ENCODE peak calls at places on chromosomes 16 and 17, in eight cellular contexts. One of them, this sample, is unnamed. For H3K4me1, the result is how much of the 10 kb centered on the place peaks cover.

GRCh38 chr17:49588726-49589555 is 13.3 kb downstream of the NXPH3 start:
- DNase-seq in SJSA1: no peak
- DNase-seq in cardiac muscle cell: no peak
- DNase-seq in tibial nerve: no peak
- DNase-seq in endodermal cell: peak
- DNase-seq in left ventricle myocardium inferior: no peak
- DNase-seq in thyroid gland: no peak
- DNase-seq in heart left ventricle: no peak
- DNase-seq in this sample: no peak

GRCh38 chr17:46811978-46812583 is 6.4 kb downstream of the WNT3 start:
- DNase-seq in left ventricle myocardium inferior: no peak
- DNase-seq in heart left ventricle: no peak
- DNase-seq in SJSA1: no peak
- DNase-seq in endodermal cell: no peak
- DNase-seq in tibial nerve: no peak
- DNase-seq in thyroid gland: no peak
- DNase-seq in cardiac muscle cell: no peak
- DNase-seq in this sample: no peak

GRCh38 chr17:40615295-40615988 is 32.2 kb downstream of the SMARCE1 start:
- DNase-seq in tibial nerve: no peak
- DNase-seq in endodermal cell: peak
- DNase-seq in cardiac muscle cell: peak
- DNase-seq in SJSA1: no peak
- DNase-seq in left ventricle myocardium inferior: no peak
- DNase-seq in heart left ventricle: no peak
- DNase-seq in thyroid gland: peak
- DNase-seq in this sample: peak

GRCh38 chr16:83215417-83216001 is 588.7 kb downstream of the CDH13 start:
- DNase-seq in SJSA1: no peak
- DNase-seq in thyroid gland: no peak
- DNase-seq in endodermal cell: peak
- DNase-seq in heart left ventricle: no peak
- DNase-seq in cardiac muscle cell: peak
- DNase-seq in left ventricle myocardium inferior: no peak
- DNase-seq in tibial nerve: no peak
- DNase-seq in this sample: peak

GRCh38 chr17:12536472-12536871 is 129.2 kb upstream of the MYOCD start:
- DNase-seq in tibial nerve: no peak
- DNase-seq in thyroid gland: no peak
- DNase-seq in heart left ventricle: no peak
- DNase-seq in endodermal cell: no peak
- DNase-seq in SJSA1: no peak
- DNase-seq in left ventricle myocardium inferior: no peak
- DNase-seq in cardiac muscle cell: no peak
- DNase-seq in this sample: no peak

GRCh38 chr17:47816947-47817346 is 4.6 kb downstream of the OSBPL7 start:
- DNase-seq in endodermal cell: no peak
- DNase-seq in thyroid gland: no peak
- DNase-seq in SJSA1: no peak
- DNase-seq in heart left ventricle: peak
- DNase-seq in left ventricle myocardium inferior: no peak
- DNase-seq in cardiac muscle cell: no peak
- DNase-seq in tibial nerve: no peak
- DNase-seq in this sample: no peak

GRCh38 chr16:57700801-57701551 is 6.4 kb downstream of the DRC7 start:
- DNase-seq in cardiac muscle cell: peak
- DNase-seq in SJSA1: no peak
- DNase-seq in thyroid gland: no peak
- DNase-seq in endodermal cell: no peak
- DNase-seq in tibial nerve: no peak
- DNase-seq in left ventricle myocardium inferior: no peak
- DNase-seq in heart left ventricle: no peak
- DNase-seq in this sample: no peak

GRCh38 chr17:60563743-60564142 is 36.2 kb upstream of the PPM1D start:
- DNase-seq in SJSA1: no peak
- DNase-seq in thyroid gland: no peak
- DNase-seq in heart left ventricle: no peak
- DNase-seq in endodermal cell: no peak
- DNase-seq in cardiac muscle cell: no peak
- DNase-seq in tibial nerve: no peak
- DNase-seq in left ventricle myocardium inferior: no peak
- DNase-seq in this sample: no peak

GRCh38 chr16:85735225-85735722 is 15.6 kb downstream of the C16orf74 start:
- DNase-seq in endodermal cell: no peak
- DNase-seq in tibial nerve: no peak
- DNase-seq in thyroid gland: no peak
- DNase-seq in cardiac muscle cell: no peak
- DNase-seq in left ventricle myocardium inferior: no peak
- DNase-seq in heart left ventricle: no peak
- DNase-seq in SJSA1: no peak
- DNase-seq in this sample: peak

GRCh38 chr16:50065624-50066481 is at the start of gene HEATR3:
- DNase-seq in cardiac muscle cell: peak
- DNase-seq in endodermal cell: peak
- DNase-seq in heart left ventricle: peak
- DNase-seq in tibial nerve: peak
- DNase-seq in SJSA1: peak
- DNase-seq in thyroid gland: peak
- DNase-seq in left ventricle myocardium inferior: peak
- DNase-seq in this sample: peak

GRCh38 chr17:78252111-78252634 is 20.7 kb downstream of the TMEM235 start:
- DNase-seq in SJSA1: no peak
- DNase-seq in left ventricle myocardium inferior: no peak
- DNase-seq in endodermal cell: peak
- DNase-seq in tibial nerve: no peak
- DNase-seq in cardiac muscle cell: no peak
- DNase-seq in thyroid gland: no peak
- DNase-seq in heart left ventricle: peak
- DNase-seq in this sample: peak

GRCh38 chr16:4613636-4614570 is 785 bp downstream of the UBALD1 start:
- DNase-seq in thyroid gland: peak
- DNase-seq in left ventricle myocardium inferior: peak
- DNase-seq in tibial nerve: no peak
- DNase-seq in endodermal cell: peak
- DNase-seq in heart left ventricle: no peak
- DNase-seq in cardiac muscle cell: peak
- DNase-seq in SJSA1: no peak
- DNase-seq in this sample: peak

GRCh38 chr16:24819462-24820040 is 26.2 kb upstream of the SLC5A11 start:
- DNase-seq in tibial nerve: no peak
- DNase-seq in heart left ventricle: no peak
- DNase-seq in thyroid gland: peak
- DNase-seq in endodermal cell: no peak
- DNase-seq in left ventricle myocardium inferior: no peak
- DNase-seq in cardiac muscle cell: peak
- DNase-seq in SJSA1: no peak
- DNase-seq in this sample: no peak

GRCh38 chr17:35713069-35713728 is 18.2 kb upstream of the RASL10B start:
- DNase-seq in heart left ventricle: no peak
- DNase-seq in endodermal cell: no peak
- DNase-seq in cardiac muscle cell: peak
- DNase-seq in thyroid gland: no peak
- DNase-seq in SJSA1: no peak
- DNase-seq in left ventricle myocardium inferior: no peak
- DNase-seq in tibial nerve: peak
- DNase-seq in this sample: no peak

GRCh38 chr17:29906969-29907368 is 23.1 kb downstream of the SSH2 start:
- DNase-seq in left ventricle myocardium inferior: no peak
- DNase-seq in endodermal cell: no peak
- DNase-seq in SJSA1: no peak
- DNase-seq in thyroid gland: no peak
- DNase-seq in heart left ventricle: no peak
- DNase-seq in tibial nerve: no peak
- DNase-seq in cardiac muscle cell: no peak
- DNase-seq in this sample: no peak

GRCh38 chr17:75661531-75661930 is 5.4 kb downstream of the RECQL5 start:
- DNase-seq in cardiac muscle cell: no peak
- DNase-seq in thyroid gland: no peak
- DNase-seq in left ventricle myocardium inferior: no peak
- DNase-seq in heart left ventricle: no peak
- DNase-seq in tibial nerve: no peak
- DNase-seq in endodermal cell: no peak
- DNase-seq in SJSA1: no peak
- DNase-seq in this sample: no peak

GRCh38 chr17:57733085-57733484 is 12.0 kb downstream of the CCDC182 start:
- DNase-seq in heart left ventricle: no peak
- DNase-seq in SJSA1: no peak
- DNase-seq in thyroid gland: no peak
- DNase-seq in endodermal cell: no peak
- DNase-seq in tibial nerve: no peak
- DNase-seq in cardiac muscle cell: no peak
- DNase-seq in left ventricle myocardium inferior: no peak
- DNase-seq in this sample: no peak

GRCh38 chr16:54911079-54911478 is 19.6 kb upstream of the IRX5 start:
- DNase-seq in endodermal cell: no peak
- DNase-seq in heart left ventricle: no peak
- DNase-seq in thyroid gland: no peak
- DNase-seq in left ventricle myocardium inferior: no peak
- DNase-seq in SJSA1: no peak
- DNase-seq in cardiac muscle cell: no peak
- DNase-seq in tibial nerve: no peak
- DNase-seq in this sample: no peak

GRCh38 chr16:35210681-35211433 is 1751.4 kb downstream of the TP53TG3F start:
- DNase-seq in heart left ventricle: no peak
- DNase-seq in tibial nerve: no peak
- DNase-seq in left ventricle myocardium inferior: no peak
- DNase-seq in SJSA1: no peak
- DNase-seq in endodermal cell: no peak
- DNase-seq in cardiac muscle cell: no peak
- DNase-seq in thyroid gland: no peak
- DNase-seq in this sample: no peak

DNA sequence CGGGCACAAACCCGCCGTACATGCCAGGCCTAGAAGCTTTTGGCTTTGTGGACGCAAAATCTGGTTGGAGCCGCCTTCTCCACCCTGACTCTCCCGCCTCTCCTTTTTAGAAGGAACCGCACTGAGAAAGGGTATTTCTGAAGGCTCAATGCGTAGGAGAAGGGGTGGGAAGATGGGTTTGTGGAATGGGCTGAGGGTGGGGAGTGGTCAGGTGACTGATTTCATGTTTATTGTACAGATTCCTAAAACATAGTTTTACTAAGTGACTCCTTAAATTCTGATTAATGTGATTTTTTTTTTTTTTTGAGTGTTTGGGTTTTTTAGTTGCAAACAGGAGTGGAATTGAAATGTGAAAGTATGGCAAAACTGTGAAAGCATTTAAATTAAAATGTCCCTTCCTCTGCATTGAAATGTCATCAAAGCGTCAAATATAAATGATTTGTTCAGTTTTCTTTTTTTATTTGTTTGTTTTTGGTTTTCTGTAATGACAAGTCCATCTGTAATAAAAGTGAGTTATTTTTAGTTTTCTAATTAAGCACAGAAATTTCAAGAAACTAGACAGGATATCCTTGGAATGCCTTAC is 1.8 kb upstream of the TOB1 start:
- DNase-seq in left ventricle myocardium inferior: no peak
- DNase-seq in thyroid gland: no peak
- DNase-seq in tibial nerve: no peak
- DNase-seq in endodermal cell: no peak
- DNase-seq in cardiac muscle cell: no peak
- DNase-seq in SJSA1: no peak
- DNase-seq in heart left ventricle: no peak
- DNase-seq in this sample: no peak
- H3K4me1 ChIP-seq in left ventricle myocardium inferior: half or more
- H3K4me1 ChIP-seq in thyroid gland: under half
- H3K4me1 ChIP-seq in tibial nerve: under half
- H3K4me1 ChIP-seq in endodermal cell: under half
- H3K4me1 ChIP-seq in cardiac muscle cell: under half
- H3K4me1 ChIP-seq in SJSA1: under half
- H3K4me1 ChIP-seq in heart left ventricle: under half
- H3K4me1 ChIP-seq in this sample: half or more

DNA sequence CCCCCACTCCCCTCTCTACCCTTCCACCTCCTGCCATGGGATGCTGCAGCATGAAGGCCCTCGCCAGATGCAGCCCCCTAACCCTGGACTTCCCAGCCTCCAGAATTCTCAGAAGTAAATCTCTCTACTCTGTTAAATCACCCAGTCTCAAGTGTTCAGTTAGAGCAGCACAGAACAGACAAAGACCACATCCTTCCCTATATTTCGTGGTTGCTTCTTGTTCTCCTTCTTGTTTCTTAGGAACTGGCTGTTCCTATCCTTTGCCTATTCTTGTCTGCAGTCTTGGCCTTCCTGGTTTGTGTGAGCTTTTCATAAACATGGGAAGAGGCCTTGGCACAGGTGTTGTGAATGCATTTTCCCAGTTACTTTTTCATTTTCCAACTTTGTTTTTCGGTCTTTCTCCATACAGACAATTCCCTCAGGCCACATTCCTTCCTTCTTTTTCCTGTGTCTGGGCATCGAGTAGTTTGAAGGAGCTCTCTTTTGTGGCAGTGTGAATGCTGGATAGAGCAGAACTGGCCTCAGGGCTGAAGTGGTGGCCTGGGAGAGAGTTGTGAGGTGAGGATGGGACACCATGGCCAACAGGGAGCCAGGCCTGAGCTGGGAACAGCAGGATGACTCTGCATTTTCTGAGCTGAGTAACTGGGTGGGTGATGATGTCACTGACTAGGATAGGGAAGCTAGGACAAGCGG is 21.1 kb upstream of the KRT17 start:
- DNase-seq in cardiac muscle cell: peak
- DNase-seq in thyroid gland: no peak
- DNase-seq in SJSA1: peak
- DNase-seq in left ventricle myocardium inferior: no peak
- DNase-seq in endodermal cell: peak
- DNase-seq in tibial nerve: no peak
- DNase-seq in heart left ventricle: no peak
- DNase-seq in this sample: no peak
- H3K27ac ChIP-seq in cardiac muscle cell: no peak
- H3K27ac ChIP-seq in thyroid gland: no peak
- H3K27ac ChIP-seq in SJSA1: peak
- H3K27ac ChIP-seq in left ventricle myocardium inferior: no peak
- H3K27ac ChIP-seq in endodermal cell: no peak
- H3K27ac ChIP-seq in tibial nerve: peak
- H3K27ac ChIP-seq in heart left ventricle: no peak
- H3K27ac ChIP-seq in this sample: no peak

GRCh38 chr16:11909653-11910551 is 5.9 kb downstream of the GSPT1 start:
- DNase-seq in heart left ventricle: no peak
- DNase-seq in endodermal cell: no peak
- DNase-seq in left ventricle myocardium inferior: no peak
- DNase-seq in tibial nerve: no peak
- DNase-seq in SJSA1: no peak
- DNase-seq in thyroid gland: no peak
- DNase-seq in cardiac muscle cell: peak
- DNase-seq in this sample: no peak
- H3K4me1 ChIP-seq in heart left ventricle: under half
- H3K4me1 ChIP-seq in endodermal cell: under half
- H3K4me1 ChIP-seq in left ventricle myocardium inferior: half or more
- H3K4me1 ChIP-seq in tibial nerve: under half
- H3K4me1 ChIP-seq in SJSA1: under half
- H3K4me1 ChIP-seq in thyroid gland: under half
- H3K4me1 ChIP-seq in cardiac muscle cell: under half
- H3K4me1 ChIP-seq in this sample: under half

GRCh38 chr17:64354396-64354795 is 36.3 kb downstream of the PECAM1 start:
- DNase-seq in heart left ventricle: no peak
- DNase-seq in endodermal cell: no peak
- DNase-seq in SJSA1: no peak
- DNase-seq in tibial nerve: no peak
- DNase-seq in thyroid gland: no peak
- DNase-seq in left ventricle myocardium inferior: no peak
- DNase-seq in cardiac muscle cell: no peak
- DNase-seq in this sample: no peak
- H3K27ac ChIP-seq in heart left ventricle: peak
- H3K27ac ChIP-seq in endodermal cell: no peak
- H3K27ac ChIP-seq in SJSA1: no peak
- H3K27ac ChIP-seq in tibial nerve: no peak
- H3K27ac ChIP-seq in thyroid gland: no peak
- H3K27ac ChIP-seq in left ventricle myocardium inferior: peak
- H3K27ac ChIP-seq in cardiac muscle cell: no peak
- H3K27ac ChIP-seq in this sample: no peak